ENCODE peak calls at places on chromosome 3, in six cellular contexts. E is lower leg skin; R is SW480; P is aorta; C is stimulated activated CD4-positive, alpha-beta T cell treated with anti-CD3 and anti-CD28 coated beads, Interleukin-2, amount 100 ng/mL, for 48 hours; J is mucosa of gallbladder. S is an unnamed sample.
A peak's percentile ranks its signal among the peaks of the same experiment; 100 is the strongest.

GRCh38 chr3:72887723-72888545 is at the start of gene GXYLT2:
- DNase-seq in E (peak; percentile 90), R (peak; percentile 79), P (peak; percentile 81), C (peak; percentile 33), J (peak; percentile 51), S (peak; percentile 70)

GRCh38 chr3:71724584-71725278 is 471 bp downstream of the EIF4E3 start:
- DNase-seq in E (peak; percentile 88), R (peak; percentile 40), P (peak; percentile 64), C (peak; percentile 37), J (no peak), S (peak; percentile 31)

GRCh38 chr3:51198476-51198875 is 186.6 kb upstream of the MANF start:
- DNase-seq in E (no peak), R (no peak), P (no peak), C (no peak), J (no peak), S (no peak)

GRCh38 chr3:159711560-159712333 is 276.9 kb upstream of the IL12A start:
- DNase-seq in E (no peak), R (no peak), P (peak; percentile 72), C (no peak), J (peak; percentile 28), S (no peak)

GRCh38 chr3:46960081-46960701 is 16.4 kb downstream of the CCDC12 start:
- DNase-seq in E (no peak), R (no peak), P (no peak), C (no peak), J (no peak), S (no peak)

GRCh38 chr3:62149962-62150361 is 223.4 kb downstream of the FEZF2 start:
- DNase-seq in E (no peak), R (no peak), P (no peak), C (no peak), J (no peak), S (no peak)

GRCh38 chr3:33064929-33065328 is 32.0 kb downstream of the GLB1 start:
- DNase-seq in E (no peak), R (no peak), P (no peak), C (no peak), J (no peak), S (no peak)

GRCh38 chr3:172476339-172476738 is 28.1 kb upstream of the GHSR start:
- DNase-seq in E (no peak), R (no peak), P (no peak), C (no peak), J (no peak), S (no peak)

GRCh38 chr3:11582123-11582968 is 61.4 kb downstream of the VGLL4 start:
- DNase-seq in E (peak; percentile 92), R (no peak), P (peak; percentile 73), C (no peak), J (peak; percentile 55), S (no peak)

GRCh38 chr3:123028233-123028828 is 768 bp upstream of the SEMA5B start:
- DNase-seq in E (peak; percentile 85), R (peak; percentile 78), P (no peak), C (peak; percentile 2), J (peak; percentile 17), S (peak; percentile 59)

S was measured in LoVo.